ENCODE peak calls at places on chromosomes 11 and 22, in seven cellular contexts. One of them, this sample, is unnamed.

GRCh38 chr11:82234256-82234655 is 499.4 kb downstream of the FAM181B start:
- DNase-seq in colonic mucosa: no peak
- DNase-seq in SK-N-SH: no peak
- DNase-seq in endodermal cell: no peak
- DNase-seq in neural progenitor cell: no peak
- DNase-seq in keratinocyte: no peak
- DNase-seq in IMR-90: no peak
- DNase-seq in this sample: no peak

GRCh38 chr11:100789500-100789899 is 102.4 kb downstream of the ARHGAP42 start:
- DNase-seq in colonic mucosa: peak; percentile 34
- DNase-seq in endodermal cell: no peak
- DNase-seq in SK-N-SH: no peak
- DNase-seq in keratinocyte: no peak
- DNase-seq in IMR-90: peak; percentile 11
- DNase-seq in neural progenitor cell: no peak
- DNase-seq in this sample: no peak

GRCh38 chr11:35615911-35616900 is 2.1 kb upstream of the FJX1 start:
- DNase-seq in endodermal cell: no peak
- DNase-seq in colonic mucosa: no peak
- DNase-seq in neural progenitor cell: peak; percentile 70
- DNase-seq in keratinocyte: no peak
- DNase-seq in IMR-90: peak; percentile 74
- DNase-seq in SK-N-SH: peak; percentile 52
- DNase-seq in this sample: no peak

GRCh38 chr11:79419120-79419519 is 21.7 kb downstream of the TENM4 start:
- DNase-seq in colonic mucosa: peak; percentile 61
- DNase-seq in endodermal cell: peak; percentile 66
- DNase-seq in IMR-90: peak; percentile 85
- DNase-seq in keratinocyte: peak; percentile 93
- DNase-seq in neural progenitor cell: no peak
- DNase-seq in SK-N-SH: no peak
- DNase-seq in this sample: no peak

GRCh38 chr11:69822676-69823494 is 3.7 kb upstream of the FGF3 start:
- DNase-seq in neural progenitor cell: no peak
- DNase-seq in IMR-90: no peak
- DNase-seq in colonic mucosa: no peak
- DNase-seq in keratinocyte: no peak
- DNase-seq in endodermal cell: no peak
- DNase-seq in SK-N-SH: no peak
- DNase-seq in this sample: no peak

GRCh38 chr22:31277741-31278642 is 14.3 kb downstream of the PIK3IP1 start:
- DNase-seq in endodermal cell: no peak
- DNase-seq in colonic mucosa: no peak
- DNase-seq in IMR-90: no peak
- DNase-seq in neural progenitor cell: no peak
- DNase-seq in SK-N-SH: no peak
- DNase-seq in keratinocyte: no peak
- DNase-seq in this sample: no peak

GRCh38 chr11:2275334-2276279 is 5.2 kb upstream of the ASCL2 start:
- DNase-seq in SK-N-SH: no peak
- DNase-seq in colonic mucosa: no peak
- DNase-seq in neural progenitor cell: no peak
- DNase-seq in IMR-90: no peak
- DNase-seq in endodermal cell: no peak
- DNase-seq in keratinocyte: no peak
- DNase-seq in this sample: no peak

GRCh38 chr11:41003339-41003992 is 456.0 kb downstream of the LRRC4C start:
- DNase-seq in endodermal cell: no peak
- DNase-seq in SK-N-SH: no peak
- DNase-seq in colonic mucosa: no peak
- DNase-seq in keratinocyte: no peak
- DNase-seq in neural progenitor cell: no peak
- DNase-seq in IMR-90: no peak
- DNase-seq in this sample: no peak

GRCh38 chr11:90288207-90288821 is 65.5 kb upstream of the CHORDC1 start:
- DNase-seq in neural progenitor cell: peak; percentile 56
- DNase-seq in SK-N-SH: peak; percentile 47
- DNase-seq in IMR-90: peak; percentile 3
- DNase-seq in endodermal cell: no peak
- DNase-seq in keratinocyte: no peak
- DNase-seq in colonic mucosa: no peak
- DNase-seq in this sample: no peak

GRCh38 chr11:69546735-69547370 is 65.4 kb downstream of the LINC01488 start:
- DNase-seq in neural progenitor cell: no peak
- DNase-seq in endodermal cell: no peak
- DNase-seq in SK-N-SH: no peak
- DNase-seq in keratinocyte: no peak
- DNase-seq in colonic mucosa: no peak
- DNase-seq in IMR-90: no peak
- DNase-seq in this sample: no peak

GRCh38 chr11:122661182-122661945 is 5.8 kb downstream of the UBASH3B start:
- DNase-seq in keratinocyte: peak; percentile 91
- DNase-seq in endodermal cell: no peak
- DNase-seq in IMR-90: peak; percentile 83
- DNase-seq in neural progenitor cell: peak; percentile 60
- DNase-seq in colonic mucosa: no peak
- DNase-seq in SK-N-SH: no peak
- DNase-seq in this sample: no peak

GRCh38 chr11:18534230-18534629 is 7.5 kb upstream of the TSG101 start:
- DNase-seq in colonic mucosa: no peak
- DNase-seq in keratinocyte: no peak
- DNase-seq in IMR-90: no peak
- DNase-seq in endodermal cell: no peak
- DNase-seq in SK-N-SH: no peak
- DNase-seq in neural progenitor cell: no peak
- DNase-seq in this sample: no peak

GRCh38 chr11:64833198-64833502 is 11.3 kb downstream of the CDC42BPG start:
- DNase-seq in SK-N-SH: no peak
- DNase-seq in neural progenitor cell: no peak
- DNase-seq in endodermal cell: no peak
- DNase-seq in colonic mucosa: no peak
- DNase-seq in keratinocyte: no peak
- DNase-seq in IMR-90: no peak
- DNase-seq in this sample: no peak

GRCh38 chr11:68870470-68870869 is 28.8 kb upstream of the CPT1A start:
- DNase-seq in keratinocyte: no peak
- DNase-seq in neural progenitor cell: no peak
- DNase-seq in SK-N-SH: no peak
- DNase-seq in IMR-90: no peak
- DNase-seq in colonic mucosa: no peak
- DNase-seq in endodermal cell: no peak
- DNase-seq in this sample: no peak

GRCh38 chr11:972812-973211 is 47.1 kb downstream of the AP2A2 start:
- DNase-seq in keratinocyte: no peak
- DNase-seq in colonic mucosa: no peak
- DNase-seq in neural progenitor cell: no peak
- DNase-seq in SK-N-SH: no peak
- DNase-seq in IMR-90: no peak
- DNase-seq in endodermal cell: no peak
- DNase-seq in this sample: no peak

GRCh38 chr11:113874920-113875413 is 405 bp downstream of the USP28 start:
- DNase-seq in colonic mucosa: peak; percentile 45
- DNase-seq in endodermal cell: no peak
- DNase-seq in IMR-90: peak; percentile 35
- DNase-seq in keratinocyte: no peak
- DNase-seq in SK-N-SH: peak; percentile 37
- DNase-seq in neural progenitor cell: peak; percentile 39
- DNase-seq in this sample: no peak

GRCh38 chr22:23102776-23103175 is 32.5 kb downstream of the GNAZ start:
- DNase-seq in neural progenitor cell: no peak
- DNase-seq in SK-N-SH: no peak
- DNase-seq in IMR-90: no peak
- DNase-seq in keratinocyte: no peak
- DNase-seq in endodermal cell: no peak
- DNase-seq in colonic mucosa: no peak
- DNase-seq in this sample: no peak

GRCh38 chr11:13026722-13027121 is 17.6 kb downstream of the RASSF10 start:
- DNase-seq in neural progenitor cell: peak; percentile 16
- DNase-seq in colonic mucosa: no peak
- DNase-seq in IMR-90: no peak
- DNase-seq in SK-N-SH: no peak
- DNase-seq in endodermal cell: no peak
- DNase-seq in keratinocyte: no peak
- DNase-seq in this sample: no peak

GRCh38 chr22:37202706-37203105 is 9.6 kb downstream of the SSTR3 start:
- DNase-seq in keratinocyte: no peak
- DNase-seq in IMR-90: no peak
- DNase-seq in colonic mucosa: no peak
- DNase-seq in SK-N-SH: no peak
- DNase-seq in endodermal cell: no peak
- DNase-seq in neural progenitor cell: no peak
- DNase-seq in this sample: no peak

GRCh38 chr11:64305691-64306562 is 603 bp downstream of the ESRRA start:
- DNase-seq in colonic mucosa: peak; percentile 94
- DNase-seq in endodermal cell: peak; percentile 94
- DNase-seq in neural progenitor cell: peak; percentile 82
- DNase-seq in SK-N-SH: peak; percentile 73
- DNase-seq in keratinocyte: no peak
- DNase-seq in IMR-90: peak; percentile 27
- DNase-seq in this sample: no peak

GRCh38 chr11:5550440-5551095 is 2.2 kb upstream of the OR52H1 start:
- DNase-seq in neural progenitor cell: no peak
- DNase-seq in colonic mucosa: no peak
- DNase-seq in keratinocyte: peak; percentile 28
- DNase-seq in SK-N-SH: no peak
- DNase-seq in endodermal cell: no peak
- DNase-seq in IMR-90: peak; percentile 91
- DNase-seq in this sample: no peak

GRCh38 chr11:12803086-12803826 is 129.0 kb downstream of the TEAD1 start:
- DNase-seq in colonic mucosa: no peak
- DNase-seq in neural progenitor cell: peak; percentile 47
- DNase-seq in keratinocyte: no peak
- DNase-seq in SK-N-SH: no peak
- DNase-seq in endodermal cell: no peak
- DNase-seq in IMR-90: peak; percentile 81
- DNase-seq in this sample: no peak

GRCh38 chr11:36394056-36394455 is 98.0 kb downstream of the PRR5L start:
- DNase-seq in SK-N-SH: no peak
- DNase-seq in neural progenitor cell: no peak
- DNase-seq in keratinocyte: no peak
- DNase-seq in endodermal cell: no peak
- DNase-seq in IMR-90: no peak
- DNase-seq in colonic mucosa: no peak
- DNase-seq in this sample: no peak

GRCh38 chr11:46669606-46670243 is 30.7 kb downstream of the ARHGAP1 start:
- DNase-seq in neural progenitor cell: peak; percentile 18
- DNase-seq in SK-N-SH: peak; percentile 49
- DNase-seq in colonic mucosa: no peak
- DNase-seq in endodermal cell: peak; percentile 62
- DNase-seq in IMR-90: no peak
- DNase-seq in keratinocyte: no peak
- DNase-seq in this sample: no peak

GRCh38 chr11:75286826-75287465 is 46.4 kb downstream of the TPBGL start:
- DNase-seq in keratinocyte: no peak
- DNase-seq in SK-N-SH: no peak
- DNase-seq in colonic mucosa: no peak
- DNase-seq in IMR-90: peak; percentile 37
- DNase-seq in endodermal cell: no peak
- DNase-seq in neural progenitor cell: no peak
- DNase-seq in this sample: no peak

GRCh38 chr11:102653744-102654291 is 28.7 kb upstream of the MMP20 start:
- DNase-seq in SK-N-SH: no peak
- DNase-seq in keratinocyte: no peak
- DNase-seq in endodermal cell: no peak
- DNase-seq in colonic mucosa: no peak
- DNase-seq in IMR-90: peak; percentile 6
- DNase-seq in neural progenitor cell: no peak
- DNase-seq in this sample: no peak

GRCh38 chr22:46013460-46014416 is 36.8 kb upstream of the WNT7B start:
- DNase-seq in colonic mucosa: peak; percentile 96
- DNase-seq in SK-N-SH: peak; percentile 96
- DNase-seq in IMR-90: peak; percentile 96
- DNase-seq in neural progenitor cell: peak; percentile 84
- DNase-seq in keratinocyte: peak; percentile 90
- DNase-seq in endodermal cell: peak; percentile 95
- DNase-seq in this sample: no peak
- H3K27ac ChIP-seq in colonic mucosa: peak overlapping the region; percentile 93
- H3K27ac ChIP-seq in SK-N-SH: peak overlapping the region; percentile 99
- H3K27ac ChIP-seq in IMR-90: peak overlapping the region; percentile 92
- H3K27ac ChIP-seq in neural progenitor cell: no peak overlapping the region
- H3K27ac ChIP-seq in keratinocyte: peak overlapping the region; percentile 84
- H3K27ac ChIP-seq in endodermal cell: peak overlapping the region; percentile 64
- H3K27ac ChIP-seq in this sample: peak overlapping the region; percentile 84

GRCh38 chr11:108984021-108984420 is 319.2 kb downstream of the DDX10 start:
- DNase-seq in SK-N-SH: no peak
- DNase-seq in keratinocyte: no peak
- DNase-seq in endodermal cell: no peak
- DNase-seq in IMR-90: no peak
- DNase-seq in colonic mucosa: no peak
- DNase-seq in neural progenitor cell: no peak
- DNase-seq in this sample: no peak
- H3K4me3 ChIP-seq in SK-N-SH: no peak overlapping the region
- H3K4me3 ChIP-seq in keratinocyte: no peak overlapping the region
- H3K4me3 ChIP-seq in endodermal cell: no peak overlapping the region
- H3K4me3 ChIP-seq in IMR-90: no peak overlapping the region
- H3K4me3 ChIP-seq in colonic mucosa: no peak overlapping the region
- H3K4me3 ChIP-seq in neural progenitor cell: no peak overlapping the region
- H3K4me3 ChIP-seq in this sample: no peak overlapping the region

GRCh38 chr22:28953399-28953798 is 70.0 kb downstream of the ZNRF3 start:
- DNase-seq in endodermal cell: no peak
- DNase-seq in colonic mucosa: no peak
- DNase-seq in SK-N-SH: no peak
- DNase-seq in neural progenitor cell: no peak
- DNase-seq in IMR-90: no peak
- DNase-seq in keratinocyte: no peak
- DNase-seq in this sample: no peak

GRCh38 chr22:28950567-28951411 is 67.4 kb downstream of the ZNRF3 start:
- DNase-seq in SK-N-SH: no peak
- DNase-seq in colonic mucosa: no peak
- DNase-seq in IMR-90: no peak
- DNase-seq in neural progenitor cell: no peak
- DNase-seq in endodermal cell: no peak
- DNase-seq in keratinocyte: no peak
- DNase-seq in this sample: no peak

GRCh38 chr22:28951530-28951929 is 68.2 kb downstream of the ZNRF3 start:
- DNase-seq in keratinocyte: no peak
- DNase-seq in SK-N-SH: no peak
- DNase-seq in colonic mucosa: no peak
- DNase-seq in IMR-90: no peak
- DNase-seq in neural progenitor cell: no peak
- DNase-seq in endodermal cell: no peak
- DNase-seq in this sample: no peak

GRCh38 chr22:28952857-28953256 is 69.5 kb downstream of the ZNRF3 start:
- DNase-seq in endodermal cell: no peak
- DNase-seq in neural progenitor cell: no peak
- DNase-seq in colonic mucosa: no peak
- DNase-seq in IMR-90: peak; percentile 80
- DNase-seq in keratinocyte: no peak
- DNase-seq in SK-N-SH: no peak
- DNase-seq in this sample: no peak

GRCh38 chr22:28951969-28952521 is 68.7 kb downstream of the ZNRF3 start:
- DNase-seq in colonic mucosa: no peak
- DNase-seq in SK-N-SH: no peak
- DNase-seq in neural progenitor cell: peak; percentile 59
- DNase-seq in IMR-90: peak; percentile 39
- DNase-seq in keratinocyte: no peak
- DNase-seq in endodermal cell: peak; percentile 62
- DNase-seq in this sample: no peak
- H3K9ac ChIP-seq in colonic mucosa: no peak overlapping the region
- H3K9ac ChIP-seq in SK-N-SH: no peak overlapping the region
- H3K9ac ChIP-seq in neural progenitor cell: no peak overlapping the region
- H3K9ac ChIP-seq in IMR-90: no peak overlapping the region
- H3K9ac ChIP-seq in keratinocyte: no peak overlapping the region
- H3K9ac ChIP-seq in endodermal cell: no peak overlapping the region
- H3K9ac ChIP-seq in this sample: no peak overlapping the region

GRCh38 chr11:44766972-44767278 is 40.2 kb downstream of the TSPAN18 start:
- DNase-seq in keratinocyte: no peak
- DNase-seq in colonic mucosa: no peak
- DNase-seq in neural progenitor cell: no peak
- DNase-seq in IMR-90: peak; percentile 34
- DNase-seq in SK-N-SH: no peak
- DNase-seq in endodermal cell: no peak
- DNase-seq in this sample: no peak
- H3K27ac ChIP-seq in keratinocyte: no peak overlapping the region
- H3K27ac ChIP-seq in colonic mucosa: peak overlapping the region; percentile 58
- H3K27ac ChIP-seq in neural progenitor cell: no peak overlapping the region
- H3K27ac ChIP-seq in IMR-90: peak overlapping the region; percentile 59
- H3K27ac ChIP-seq in SK-N-SH: peak overlapping the region; percentile 76
- H3K27ac ChIP-seq in endodermal cell: no peak overlapping the region
- H3K27ac ChIP-seq in this sample: no peak overlapping the region